ENCODE peak calls at places on chromosomes 3 and 15, in ten cellular contexts. E, Z, K, J, U, X, Y, Q, I and G are unnamed samples. For H3K9me3 and H3K4me1, the result is how much of the 10 kb centered on the place peaks cover.

GRCh38 chr3:30141178-30141581 is 465.2 kb upstream of the TGFBR2 start:
- DNase-seq in E (no peak), Z (no peak), K (no peak), J (no peak), U (no peak), X (no peak), Y (no peak), Q (no peak), I (no peak), G (no peak)

GRCh38 chr3:13574798-13575451 is 26.0 kb downstream of the FBLN2 start:
- DNase-seq in E (peak), Z (no peak), K (no peak), J (no peak), U (peak), X (no peak), Y (no peak), Q (no peak), I (peak), G (no peak)

GRCh38 chr3:128563439-128563838 is 70.4 kb upstream of the GATA2 start:
- DNase-seq in E (no peak), Z (no peak), K (no peak), J (no peak), U (no peak), X (no peak), Y (no peak), Q (no peak), I (no peak), G (no peak)

GRCh38 chr3:168248383-168249047 is 152.8 kb upstream of the GOLIM4 start:
- DNase-seq in E (peak), Z (no peak), K (no peak), J (peak), U (peak), X (no peak), Y (no peak), Q (peak), I (peak), G (no peak)

GRCh38 chr3:184351511-184352148 is 9.8 kb downstream of the CLCN2 start:
- DNase-seq in E (no peak), Z (no peak), K (no peak), J (no peak), U (no peak), X (no peak), Y (peak), Q (no peak), I (no peak), G (no peak)

GRCh38 chr3:180036678-180037455 is at the start of gene PEX5L:
- DNase-seq in E (peak), Z (no peak), K (no peak), J (peak), U (peak), X (peak), Y (peak), Q (peak), I (peak), G (peak)

GRCh38 chr15:89400121-89400996 is 65.7 kb upstream of the POLG start:
- DNase-seq in E (no peak), Z (no peak), K (no peak), J (peak), U (no peak), X (no peak), Y (no peak), Q (peak), I (no peak), G (no peak)

GRCh38 chr15:48965972-48966371 is 2.3 kb upstream of the SHC4 start:
- DNase-seq in E (peak), Z (peak), K (peak), J (no peak), U (no peak), X (no peak), Y (no peak), Q (no peak), I (peak), G (no peak)

GRCh38 chr3:108862865-108863798 is 40.5 kb downstream of the TRAT1 start:
- DNase-seq in E (no peak), Z (no peak), K (peak), J (peak), U (no peak), X (peak), Y (no peak), Q (no peak), I (peak), G (no peak)

GRCh38 chr3:110811050-110811449 is 260.6 kb upstream of the NECTIN3 start:
- DNase-seq in E (no peak), Z (no peak), K (no peak), J (no peak), U (no peak), X (no peak), Y (no peak), Q (no peak), I (no peak), G (no peak)

GRCh38 chr3:127253491-127253890 is 34.4 kb downstream of the PRR20G start:
- DNase-seq in E (no peak), Z (no peak), K (no peak), J (no peak), U (no peak), X (no peak), Y (no peak), Q (no peak), I (no peak), G (no peak)

GRCh38 chr3:148866261-148866660 is 1.2 kb downstream of the CPA3 start:
- DNase-seq in E (no peak), Z (no peak), K (no peak), J (peak), U (no peak), X (no peak), Y (no peak), Q (no peak), I (peak), G (no peak)

GRCh38 chr3:143203848-143204247 is 84.3 kb downstream of the CHST2 start:
- DNase-seq in E (no peak), Z (no peak), K (no peak), J (no peak), U (no peak), X (no peak), Y (no peak), Q (no peak), I (no peak), G (no peak)

GRCh38 chr3:113261996-113262665 is 50.8 kb downstream of the BOC start:
- DNase-seq in E (no peak), Z (no peak), K (no peak), J (no peak), U (no peak), X (no peak), Y (no peak), Q (no peak), I (peak), G (no peak)

GRCh38 chr3:29686889-29687592 is 406.2 kb downstream of the RBMS3 start:
- DNase-seq in E (peak), Z (no peak), K (no peak), J (peak), U (no peak), X (no peak), Y (no peak), Q (no peak), I (peak), G (no peak)

GRCh38 chr15:97126556-97127233 is 796.2 kb downstream of the NR2F2 start:
- DNase-seq in E (no peak), Z (no peak), K (no peak), J (no peak), U (no peak), X (no peak), Y (no peak), Q (no peak), I (no peak), G (no peak)

GRCh38 chr3:15819043-15819442 is 21.3 kb upstream of the ANKRD28 start:
- DNase-seq in E (no peak), Z (no peak), K (no peak), J (no peak), U (no peak), X (no peak), Y (no peak), Q (no peak), I (no peak), G (no peak)

GRCh38 chr3:127551178-127551577 is 39.4 kb downstream of the TPRA1 start:
- DNase-seq in E (no peak), Z (no peak), K (no peak), J (no peak), U (no peak), X (no peak), Y (no peak), Q (no peak), I (no peak), G (no peak)

GRCh38 chr3:160756907-160757623 is 1.0 kb downstream of the PPM1L start:
- DNase-seq in E (peak), Z (no peak), K (no peak), J (no peak), U (peak), X (peak), Y (peak), Q (peak), I (no peak), G (peak)
- H3K4me3 ChIP-seq in E (peak), Z (peak), K (no peak), J (no peak), U (peak), X (peak), Y (peak), Q (peak), I (peak), G (peak)

GRCh38 chr15:20376872-20377271 is 164.7 kb downstream of the GOLGA6L6 start:
- DNase-seq in E (no peak), Z (no peak), K (no peak), J (no peak), U (peak), X (no peak), Y (no peak), Q (no peak), I (no peak), G (no peak)
- H3K9me3 ChIP-seq in E (under half), Z (under half), K (half or more), J (under half), U (under half), X (under half), Y (under half), Q (under half), I (under half), G (under half)

DNA sequence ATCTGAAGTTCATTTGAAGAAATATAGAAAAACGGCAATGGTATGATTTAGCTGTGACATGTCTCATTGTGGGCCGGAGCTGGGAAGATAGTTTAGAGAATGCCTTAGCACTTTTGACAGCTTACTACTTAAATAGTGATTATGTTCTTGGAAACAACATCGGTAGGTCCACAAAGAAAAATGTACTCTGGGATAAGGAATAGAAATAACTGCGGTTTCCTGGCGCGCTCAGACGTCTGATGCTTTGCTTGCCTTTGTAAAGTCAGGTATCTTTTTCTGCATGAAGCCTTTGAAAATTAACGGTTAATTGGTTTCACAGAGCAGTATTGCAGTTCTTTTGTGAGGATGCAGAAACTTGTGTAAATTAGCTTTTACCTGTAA is 1.4 kb downstream of the USP3 start:
- DNase-seq in E (no peak), Z (no peak), K (no peak), J (no peak), U (no peak), X (no peak), Y (no peak), Q (no peak), I (no peak), G (no peak)
- H3K4me1 ChIP-seq in E (half or more), Z (half or more), K (under half), J (half or more), U (under half), X (half or more), Y (under half), Q (half or more), I (under half), G (half or more)

GRCh38 chr3:32841875-32842505 is 24.2 kb downstream of the TRIM71 start:
- DNase-seq in E (no peak), Z (no peak), K (no peak), J (no peak), U (no peak), X (no peak), Y (no peak), Q (no peak), I (no peak), G (no peak)
- H3K4me3 ChIP-seq in E (no peak), Z (no peak), K (no peak), J (no peak), U (no peak), X (no peak), Y (no peak), Q (no peak), I (no peak), G (no peak)

GRCh38 chr3:420584-420983 is 224.0 kb downstream of the CHL1 start:
- DNase-seq in E (no peak), Z (no peak), K (no peak), J (no peak), U (no peak), X (no peak), Y (no peak), Q (no peak), I (no peak), G (no peak)
- H3K9me3 ChIP-seq in E (under half), Z (under half), K (under half), J (under half), U (under half), X (under half), Y (under half), Q (under half), I (under half), G (under half)

GRCh38 chr3:52537165-52537635 is 795 bp downstream of the UQCC5 start:
- DNase-seq in E (no peak), Z (no peak), K (no peak), J (no peak), U (no peak), X (no peak), Y (no peak), Q (no peak), I (no peak), G (no peak)

GRCh38 chr3:52536369-52537164 is at the start of gene UQCC5:
- DNase-seq in E (peak), Z (peak), K (peak), J (peak), U (peak), X (peak), Y (peak), Q (peak), I (peak), G (peak)

GRCh38 chr3:52535411-52536111 is 844 bp upstream of the UQCC5 start:
- DNase-seq in E (no peak), Z (no peak), K (no peak), J (no peak), U (no peak), X (no peak), Y (peak), Q (peak), I (no peak), G (no peak)

GRCh38 chr3:52534281-52535183 is 875 bp upstream of the NT5DC2 start:
- DNase-seq in E (peak), Z (peak), K (no peak), J (no peak), U (peak), X (no peak), Y (peak), Q (peak), I (peak), G (no peak)

DNA sequence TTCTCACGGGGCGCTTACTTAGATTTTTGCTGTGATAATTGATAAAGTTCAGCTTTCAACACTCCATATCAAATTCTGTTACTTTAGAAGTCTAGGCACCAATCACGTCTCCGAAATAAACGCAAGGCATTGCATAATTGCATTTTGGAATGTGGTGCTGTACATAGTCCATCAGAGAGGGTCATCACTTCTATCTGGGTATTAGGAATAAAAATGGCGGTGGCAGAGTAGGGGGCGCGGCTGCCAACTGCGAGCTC is 365 bp upstream of the UQCC5 start:
- DNase-seq in E (no peak), Z (no peak), K (no peak), J (no peak), U (no peak), X (no peak), Y (no peak), Q (no peak), I (no peak), G (no peak)
- H3K4me1 ChIP-seq in E (under half), Z (half or more), K (under half), J (under half), U (under half), X (under half), Y (under half), Q (half or more), I (under half), G (half or more)

GRCh38 chr3:23421811-23422510 is 218.8 kb downstream of the UBE2E2 start:
- DNase-seq in E (no peak), Z (no peak), K (no peak), J (no peak), U (no peak), X (no peak), Y (no peak), Q (no peak), I (peak), G (no peak)
- H3K4me3 ChIP-seq in E (no peak), Z (no peak), K (no peak), J (no peak), U (no peak), X (no peak), Y (no peak), Q (no peak), I (no peak), G (no peak)

GRCh38 chr15:85044894-85045293 is 63.2 kb downstream of the PDE8A start:
- DNase-seq in E (no peak), Z (peak), K (no peak), J (no peak), U (no peak), X (no peak), Y (no peak), Q (no peak), I (no peak), G (no peak)

GRCh38 chr15:85047271-85047948 is 65.8 kb downstream of the PDE8A start:
- DNase-seq in E (peak), Z (no peak), K (no peak), J (peak), U (no peak), X (peak), Y (peak), Q (no peak), I (peak), G (no peak)

GRCh38 chr15:85048430-85048829 is 66.8 kb downstream of the PDE8A start:
- DNase-seq in E (no peak), Z (no peak), K (no peak), J (peak), U (no peak), X (no peak), Y (no peak), Q (no peak), I (peak), G (no peak)

GRCh38 chr15:85045615-85046014 is 64.0 kb downstream of the PDE8A start:
- DNase-seq in E (no peak), Z (no peak), K (no peak), J (no peak), U (no peak), X (no peak), Y (no peak), Q (no peak), I (no peak), G (no peak)

GRCh38 chr15:85049805-85050204 is 68.1 kb downstream of the PDE8A start:
- DNase-seq in E (no peak), Z (no peak), K (no peak), J (no peak), U (no peak), X (no peak), Y (no peak), Q (no peak), I (no peak), G (no peak)
- H3K9me3 ChIP-seq in E (under half), Z (under half), K (under half), J (under half), U (under half), X (under half), Y (under half), Q (under half), I (under half), G (under half)